ENCODE peak calls at places on chromosomes 7 and 10, in seven cellular contexts. One of them, this sample, is unnamed.

GRCh38 chr7:89623018-89623672 is 531.1 kb upstream of the STEAP1 start:
- DNase-seq in upper lobe of left lung: no peak
- DNase-seq in lower leg skin: no peak
- DNase-seq in HCT116: peak; percentile 23
- DNase-seq in HepG2: peak; percentile 41
- DNase-seq in prostate gland: peak; percentile 11
- DNase-seq in uterus: no peak
- DNase-seq in this sample: no peak

GRCh38 chr7:6237730-6238129 is 34.7 kb downstream of the CYTH3 start:
- DNase-seq in uterus: no peak
- DNase-seq in lower leg skin: no peak
- DNase-seq in prostate gland: no peak
- DNase-seq in HepG2: no peak
- DNase-seq in HCT116: no peak
- DNase-seq in upper lobe of left lung: no peak
- DNase-seq in this sample: no peak

GRCh38 chr7:3285652-3286051 is 15.4 kb upstream of the SDK1 start:
- DNase-seq in uterus: no peak
- DNase-seq in HepG2: no peak
- DNase-seq in HCT116: no peak
- DNase-seq in prostate gland: no peak
- DNase-seq in lower leg skin: no peak
- DNase-seq in upper lobe of left lung: no peak
- DNase-seq in this sample: no peak

GRCh38 chr10:91564508-91564907 is 68.4 kb downstream of the PPP1R3C start:
- DNase-seq in uterus: no peak
- DNase-seq in lower leg skin: no peak
- DNase-seq in upper lobe of left lung: no peak
- DNase-seq in prostate gland: no peak
- DNase-seq in HepG2: no peak
- DNase-seq in HCT116: no peak
- DNase-seq in this sample: no peak

GRCh38 chr7:150745868-150746267 is 8.7 kb downstream of the GIMAP5 start:
- DNase-seq in uterus: no peak
- DNase-seq in upper lobe of left lung: no peak
- DNase-seq in HCT116: no peak
- DNase-seq in HepG2: no peak
- DNase-seq in prostate gland: no peak
- DNase-seq in lower leg skin: no peak
- DNase-seq in this sample: no peak

GRCh38 chr10:17144757-17145156 is 15.1 kb upstream of the CUBN start:
- DNase-seq in HepG2: no peak
- DNase-seq in upper lobe of left lung: no peak
- DNase-seq in HCT116: no peak
- DNase-seq in uterus: no peak
- DNase-seq in lower leg skin: no peak
- DNase-seq in prostate gland: no peak
- DNase-seq in this sample: no peak

GRCh38 chr10:114413398-114413797 is 9.1 kb upstream of the AFAP1L2 start:
- DNase-seq in prostate gland: peak; percentile 90
- DNase-seq in HCT116: peak; percentile 36
- DNase-seq in HepG2: no peak
- DNase-seq in upper lobe of left lung: peak; percentile 84
- DNase-seq in lower leg skin: peak; percentile 84
- DNase-seq in uterus: no peak
- DNase-seq in this sample: no peak

GRCh38 chr10:121614746-121615145 is 16.5 kb upstream of the FGFR2 start:
- DNase-seq in lower leg skin: no peak
- DNase-seq in upper lobe of left lung: no peak
- DNase-seq in HCT116: no peak
- DNase-seq in HepG2: no peak
- DNase-seq in uterus: no peak
- DNase-seq in prostate gland: no peak
- DNase-seq in this sample: no peak

GRCh38 chr10:71517310-71518159 is 120.8 kb downstream of the CDH23 start:
- DNase-seq in HepG2: no peak
- DNase-seq in prostate gland: no peak
- DNase-seq in HCT116: no peak
- DNase-seq in uterus: no peak
- DNase-seq in upper lobe of left lung: no peak
- DNase-seq in lower leg skin: no peak
- DNase-seq in this sample: no peak

GRCh38 chr7:74272305-74273038 is 16.7 kb upstream of the CLIP2 start:
- DNase-seq in prostate gland: no peak
- DNase-seq in upper lobe of left lung: peak; percentile 76
- DNase-seq in uterus: peak; percentile 53
- DNase-seq in HepG2: no peak
- DNase-seq in lower leg skin: peak; percentile 93
- DNase-seq in HCT116: no peak
- DNase-seq in this sample: peak; percentile 86

GRCh38 chr7:83452256-83452655 is 196.7 kb downstream of the SEMA3E start:
- DNase-seq in upper lobe of left lung: no peak
- DNase-seq in HepG2: no peak
- DNase-seq in uterus: no peak
- DNase-seq in HCT116: no peak
- DNase-seq in prostate gland: no peak
- DNase-seq in lower leg skin: no peak
- DNase-seq in this sample: no peak

GRCh38 chr7:148813890-148814289 is 70.2 kb downstream of the EZH2 start:
- DNase-seq in prostate gland: no peak
- DNase-seq in upper lobe of left lung: no peak
- DNase-seq in HepG2: no peak
- DNase-seq in lower leg skin: no peak
- DNase-seq in HCT116: no peak
- DNase-seq in uterus: no peak
- DNase-seq in this sample: no peak

GRCh38 chr10:16986406-16987128 is 143.0 kb downstream of the CUBN start:
- DNase-seq in uterus: no peak
- DNase-seq in upper lobe of left lung: no peak
- DNase-seq in prostate gland: peak; percentile 51
- DNase-seq in lower leg skin: no peak
- DNase-seq in HepG2: peak; percentile 16
- DNase-seq in HCT116: no peak
- DNase-seq in this sample: no peak

GRCh38 chr10:51804861-51805260 is 105.5 kb upstream of the CSTF2T start:
- DNase-seq in upper lobe of left lung: no peak
- DNase-seq in prostate gland: no peak
- DNase-seq in HCT116: no peak
- DNase-seq in HepG2: no peak
- DNase-seq in uterus: no peak
- DNase-seq in lower leg skin: no peak
- DNase-seq in this sample: no peak

GRCh38 chr10:107806006-107806405 is 641.5 kb upstream of the SORCS1 start:
- DNase-seq in lower leg skin: no peak
- DNase-seq in HepG2: no peak
- DNase-seq in HCT116: no peak
- DNase-seq in upper lobe of left lung: no peak
- DNase-seq in uterus: no peak
- DNase-seq in prostate gland: no peak
- DNase-seq in this sample: no peak

GRCh38 chr10:52664629-52665028 is 108.0 kb downstream of the MBL2 start:
- DNase-seq in HCT116: no peak
- DNase-seq in HepG2: no peak
- DNase-seq in uterus: no peak
- DNase-seq in upper lobe of left lung: no peak
- DNase-seq in lower leg skin: no peak
- DNase-seq in prostate gland: no peak
- DNase-seq in this sample: no peak

GRCh38 chr10:104339469-104340098 is 1.3 kb upstream of the ITPRIP start:
- DNase-seq in lower leg skin: no peak
- DNase-seq in prostate gland: peak; percentile 75
- DNase-seq in HCT116: no peak
- DNase-seq in uterus: peak; percentile 84
- DNase-seq in upper lobe of left lung: no peak
- DNase-seq in HepG2: peak; percentile 56
- DNase-seq in this sample: no peak
- TF ChIP-seq POLR2A in lower leg skin: no peak
- TF ChIP-seq POLR2A in prostate gland: no peak
- TF ChIP-seq POLR2A in HCT116: no peak
- TF ChIP-seq POLR2A in uterus: no peak
- TF ChIP-seq POLR2A in upper lobe of left lung: no peak
- TF ChIP-seq POLR2A in HepG2: no peak
- TF ChIP-seq POLR2A in this sample: no peak

GRCh38 chr10:87751274-87751673 is 66.8 kb downstream of the ATAD1 start:
- DNase-seq in prostate gland: no peak
- DNase-seq in lower leg skin: no peak
- DNase-seq in HCT116: no peak
- DNase-seq in uterus: no peak
- DNase-seq in upper lobe of left lung: no peak
- DNase-seq in HepG2: no peak
- DNase-seq in this sample: no peak

GRCh38 chr10:87753995-87754866 is 63.8 kb downstream of the ATAD1 start:
- DNase-seq in upper lobe of left lung: no peak
- DNase-seq in uterus: no peak
- DNase-seq in HepG2: no peak
- DNase-seq in HCT116: no peak
- DNase-seq in lower leg skin: no peak
- DNase-seq in prostate gland: no peak
- DNase-seq in this sample: no peak

GRCh38 chr10:87750817-87751216 is 67.2 kb downstream of the ATAD1 start:
- DNase-seq in lower leg skin: no peak
- DNase-seq in uterus: no peak
- DNase-seq in prostate gland: no peak
- DNase-seq in HCT116: no peak
- DNase-seq in HepG2: no peak
- DNase-seq in upper lobe of left lung: no peak
- DNase-seq in this sample: no peak

GRCh38 chr10:87752571-87752970 is 65.5 kb downstream of the ATAD1 start:
- DNase-seq in upper lobe of left lung: no peak
- DNase-seq in HepG2: no peak
- DNase-seq in HCT116: no peak
- DNase-seq in prostate gland: no peak
- DNase-seq in uterus: no peak
- DNase-seq in lower leg skin: no peak
- DNase-seq in this sample: no peak

GRCh38 chr10:87750001-87750651 is 67.9 kb downstream of the ATAD1 start:
- DNase-seq in HepG2: no peak
- DNase-seq in HCT116: no peak
- DNase-seq in lower leg skin: no peak
- DNase-seq in upper lobe of left lung: no peak
- DNase-seq in prostate gland: no peak
- DNase-seq in uterus: peak; percentile 22
- DNase-seq in this sample: no peak
- TF ChIP-seq POLR2A in HepG2: no peak
- TF ChIP-seq POLR2A in HCT116: no peak
- TF ChIP-seq POLR2A in lower leg skin: no peak
- TF ChIP-seq POLR2A in upper lobe of left lung: no peak
- TF ChIP-seq POLR2A in prostate gland: no peak
- TF ChIP-seq POLR2A in uterus: no peak
- TF ChIP-seq POLR2A in this sample: peak; percentile 30

GRCh38 chr7:25860206-25860881 is 291.7 kb upstream of the NFE2L3 start:
- DNase-seq in upper lobe of left lung: no peak
- DNase-seq in HepG2: no peak
- DNase-seq in lower leg skin: no peak
- DNase-seq in prostate gland: no peak
- DNase-seq in uterus: no peak
- DNase-seq in HCT116: no peak
- DNase-seq in this sample: no peak
- TF ChIP-seq POLR2A in upper lobe of left lung: no peak
- TF ChIP-seq POLR2A in HepG2: no peak
- TF ChIP-seq POLR2A in lower leg skin: no peak
- TF ChIP-seq POLR2A in prostate gland: no peak
- TF ChIP-seq POLR2A in uterus: no peak
- TF ChIP-seq POLR2A in HCT116: no peak
- TF ChIP-seq POLR2A in this sample: no peak

DNA sequence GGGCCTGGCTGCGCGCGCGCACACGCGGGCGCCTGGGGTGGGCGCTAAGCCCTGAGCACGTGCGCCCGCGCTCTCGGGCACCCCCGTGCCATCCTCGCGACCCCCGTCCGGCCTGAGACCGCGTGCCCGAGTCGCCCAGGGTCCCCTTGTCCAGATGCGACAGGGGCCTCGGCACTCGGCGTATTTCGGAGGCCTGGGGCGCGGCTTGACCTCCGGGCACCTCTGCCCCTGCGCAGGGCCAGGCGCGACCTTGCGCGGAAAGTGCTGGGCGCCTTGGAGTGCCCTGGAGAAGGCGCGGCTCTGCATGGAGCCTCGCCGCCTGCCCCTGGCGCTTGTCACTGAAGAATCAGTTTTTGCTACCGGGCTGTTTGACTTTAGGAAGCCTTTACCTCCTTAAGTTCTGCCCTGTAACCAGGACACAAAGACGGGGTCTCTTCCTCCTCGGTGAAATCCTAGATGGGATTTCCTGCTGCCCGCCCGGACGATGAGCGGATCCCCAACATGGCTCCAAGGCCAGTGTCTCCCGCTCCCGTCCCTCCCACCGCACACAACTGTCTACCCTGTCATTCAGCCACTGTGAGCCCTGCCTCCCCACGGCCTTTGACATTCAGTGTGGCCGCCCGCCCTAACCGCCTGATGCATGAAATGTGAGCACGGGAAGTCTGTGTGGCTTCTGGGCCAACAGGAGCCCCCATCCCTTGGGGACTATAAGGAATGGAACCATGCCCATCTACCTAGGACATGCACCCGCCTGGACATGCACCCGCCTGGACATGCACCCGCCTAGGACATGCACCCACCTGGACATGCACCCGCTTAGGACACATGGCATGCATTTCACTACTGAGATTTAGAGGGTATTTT is 1.1 kb upstream of the STK32C start:
- DNase-seq in uterus: no peak
- DNase-seq in upper lobe of left lung: peak; percentile 23
- DNase-seq in prostate gland: no peak
- DNase-seq in HepG2: no peak
- DNase-seq in lower leg skin: peak; percentile 86
- DNase-seq in HCT116: no peak
- DNase-seq in this sample: no peak
- TF ChIP-seq POLR2A in uterus: no peak
- TF ChIP-seq POLR2A in upper lobe of left lung: no peak
- TF ChIP-seq POLR2A in prostate gland: no peak
- TF ChIP-seq POLR2A in HepG2: no peak
- TF ChIP-seq POLR2A in lower leg skin: no peak
- TF ChIP-seq POLR2A in HCT116: no peak
- TF ChIP-seq POLR2A in this sample: no peak

DNA sequence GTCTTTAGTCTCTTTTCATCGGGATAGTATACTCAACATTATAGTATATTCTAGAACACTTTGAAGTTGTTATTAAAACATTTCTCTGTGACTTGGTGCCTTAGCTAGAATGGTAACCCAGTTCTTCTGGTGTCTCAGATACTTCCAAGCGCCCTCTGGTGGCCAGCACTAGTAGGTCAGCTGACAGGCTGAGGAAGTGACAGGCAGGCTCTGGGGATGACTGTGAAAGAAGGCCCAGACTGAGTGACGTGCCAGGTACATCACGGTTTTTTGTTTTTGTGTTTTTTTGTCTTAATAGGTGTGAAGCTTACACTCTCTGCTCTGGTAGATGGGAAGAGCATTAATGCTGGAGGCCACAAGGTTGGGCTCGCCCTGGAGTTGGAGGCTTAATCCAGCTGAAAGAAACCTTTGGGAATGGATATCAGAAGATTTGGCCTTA is 5.1 kb downstream of the COMTD1 start:
- DNase-seq in upper lobe of left lung: peak; percentile 95
- DNase-seq in HCT116: peak; percentile 67
- DNase-seq in HepG2: peak; percentile 80
- DNase-seq in prostate gland: peak; percentile 88
- DNase-seq in lower leg skin: peak; percentile 98
- DNase-seq in uterus: peak; percentile 91
- DNase-seq in this sample: peak; percentile 65
- TF ChIP-seq POLR2A in upper lobe of left lung: no peak
- TF ChIP-seq POLR2A in HCT116: no peak
- TF ChIP-seq POLR2A in HepG2: no peak
- TF ChIP-seq POLR2A in prostate gland: no peak
- TF ChIP-seq POLR2A in lower leg skin: no peak
- TF ChIP-seq POLR2A in uterus: no peak
- TF ChIP-seq POLR2A in this sample: no peak

GRCh38 chr7:130874071-130874915 is 140.3 kb upstream of the KLF14 start:
- DNase-seq in HepG2: no peak
- DNase-seq in upper lobe of left lung: no peak
- DNase-seq in prostate gland: no peak
- DNase-seq in HCT116: no peak
- DNase-seq in uterus: no peak
- DNase-seq in lower leg skin: no peak
- DNase-seq in this sample: no peak
- TF ChIP-seq POLR2A in HepG2: no peak
- TF ChIP-seq POLR2A in upper lobe of left lung: no peak
- TF ChIP-seq POLR2A in prostate gland: no peak
- TF ChIP-seq POLR2A in HCT116: no peak
- TF ChIP-seq POLR2A in uterus: no peak
- TF ChIP-seq POLR2A in lower leg skin: no peak
- TF ChIP-seq POLR2A in this sample: no peak